ENCODE peak calls at places on chromosomes 2 and 18, in four cellular contexts. F, U, J and H are unnamed samples.

GRCh38 chr2:69013837-69014796 is 1.1 kb downstream of the ANTXR1 start:
- DNase-seq in U (no peak), F (no peak), J (peak), H (no peak)

GRCh38 chr2:185137700-185138099 is 539.4 kb downstream of the ZNF804A start:
- DNase-seq in J (no peak), F (no peak), U (no peak), H (no peak)

GRCh38 chr2:19648583-19648982 is 253.2 kb downstream of the TTC32 start:
- DNase-seq in U (no peak), J (peak), F (no peak), H (peak)

GRCh38 chr2:19936979-19937378 is 35.2 kb upstream of the TTC32 start:
- DNase-seq in J (no peak), F (no peak), U (no peak), H (no peak)

GRCh38 chr2:24421668-24422067 is 61.3 kb upstream of the ITSN2 start:
- DNase-seq in U (peak), F (peak), J (peak), H (peak)

GRCh38 chr2:68849579-68850030 is 21.6 kb downstream of the BMP10 start:
- DNase-seq in U (peak), F (peak), J (peak), H (peak)

GRCh38 chr2:120544522-120544921 is 191.1 kb upstream of the GLI2 start:
- DNase-seq in J (no peak), U (no peak), F (no peak), H (no peak)

GRCh38 chr2:197707316-197708213 is 2.4 kb downstream of the MARS2 start:
- DNase-seq in F (peak), J (peak), U (peak), H (peak)

GRCh38 chr18:3652380-3653262 is 202.6 kb downstream of the TGIF1 start:
- DNase-seq in F (peak), U (peak), J (peak), H (peak)

GRCh38 chr2:53512071-53512841 is 255.3 kb upstream of the CHAC2 start:
- DNase-seq in J (peak), U (no peak), F (no peak), H (no peak)

GRCh38 chr2:108575132-108575966 is 41.1 kb downstream of the LIMS1 start:
- DNase-seq in F (no peak), U (no peak), J (peak), H (peak)

GRCh38 chr2:51981813-51982212 is 949.9 kb upstream of the NRXN1 start:
- DNase-seq in J (peak), U (no peak), F (no peak), H (peak)

GRCh38 chr2:52934354-52934898 is 833.2 kb upstream of the CHAC2 start:
- DNase-seq in J (peak), F (no peak), U (peak), H (peak)

GRCh38 chr18:70411307-70411706 is 122.5 kb downstream of the SOCS6 start:
- DNase-seq in F (no peak), U (no peak), J (no peak), H (no peak)

GRCh38 chr2:238282861-238283738 is 5.3 kb downstream of the PER2 start:
- DNase-seq in U (no peak), F (no peak), J (no peak), H (no peak)

GRCh38 chr18:48059363-48060109 is 129.1 kb upstream of the SMAD2 start:
- DNase-seq in U (no peak), J (no peak), F (no peak), H (no peak)
- TF ChIP-seq MAZ in U (no peak), J (no peak), F (no peak), H (no peak)

GRCh38 chr2:132589060-132589765 is 80.8 kb downstream of the LYPD1 start:
- DNase-seq in F (no peak), U (no peak), J (no peak), H (no peak)
- TF ChIP-seq MAZ in F (no peak), U (no peak), J (no peak), H (no peak)

DNA sequence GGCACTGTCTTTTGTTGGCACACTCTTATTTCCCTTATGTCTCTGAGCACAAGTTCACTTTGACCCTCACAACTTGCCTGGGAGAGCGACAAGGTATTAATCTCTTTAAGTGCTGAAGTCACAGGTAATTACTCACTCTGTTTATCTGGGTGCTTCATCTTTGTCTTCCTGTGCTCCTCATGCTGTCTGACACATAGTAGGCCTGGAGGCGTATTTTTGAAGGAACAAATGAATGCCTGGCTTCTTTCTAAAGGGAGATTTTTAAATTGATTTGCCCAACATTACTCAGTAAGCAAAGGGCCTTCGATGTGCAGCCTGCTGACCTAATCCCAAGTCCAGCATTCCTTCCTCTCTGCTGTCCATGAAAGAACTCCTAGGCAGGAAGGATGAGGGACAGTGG is 507.1 kb upstream of the TNP1 start:
- DNase-seq in F (no peak), J (no peak), U (no peak), H (no peak)
- TF ChIP-seq MAZ in F (no peak), J (no peak), U (no peak), H (no peak)

GRCh38 chr2:220246356-220246755 is 618.9 kb downstream of the SLC4A3 start:
- DNase-seq in U (no peak), F (no peak), J (peak), H (no peak)

GRCh38 chr2:220243571-220243970 is 616.1 kb downstream of the SLC4A3 start:
- DNase-seq in U (no peak), J (no peak), F (no peak), H (no peak)

GRCh38 chr2:220241423-220241822 is 614.0 kb downstream of the SLC4A3 start:
- DNase-seq in J (no peak), U (no peak), F (no peak), H (no peak)

DNA sequence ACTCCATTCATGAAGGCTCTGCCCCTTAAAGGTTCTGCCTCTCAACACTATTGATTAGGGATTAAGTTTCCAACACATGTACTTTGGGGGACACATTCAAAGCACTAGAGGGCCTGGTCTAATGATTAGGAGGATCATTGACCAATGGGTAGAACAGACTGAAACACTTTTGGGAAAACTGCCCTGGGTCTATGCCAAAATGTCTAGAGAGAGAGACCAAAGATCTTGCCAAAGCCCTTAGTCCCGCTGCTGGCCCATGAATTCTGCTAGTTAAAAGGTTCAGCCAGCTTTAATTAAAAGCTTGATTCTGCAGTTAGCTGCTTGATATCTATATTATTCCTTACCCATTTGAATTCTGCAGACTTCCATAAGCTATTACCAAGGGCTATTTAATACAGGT is 613.2 kb downstream of the SLC4A3 start:
- DNase-seq in J (no peak), U (no peak), F (no peak), H (no peak)
- TF ChIP-seq MAZ in J (no peak), U (no peak), F (no peak), H (no peak)

GRCh38 chr2:72155737-72156136 is 8.1 kb upstream of the CYP26B1 start:
- DNase-seq in J (no peak), U (no peak), F (no peak), H (no peak)
- TF ChIP-seq MAZ in J (no peak), U (no peak), F (no peak), H (no peak)

GRCh38 chr2:54591551-54591950 is 131.9 kb upstream of the EML6 start:
- DNase-seq in J (no peak), F (no peak), U (no peak), H (no peak)

GRCh38 chr2:54590216-54590961 is 133.1 kb upstream of the EML6 start:
- DNase-seq in F (no peak), J (no peak), U (no peak), H (no peak)

GRCh38 chr2:54588244-54588899 is 132.2 kb downstream of the SPTBN1 start:
- DNase-seq in F (no peak), U (no peak), J (no peak), H (no peak)

GRCh38 chr2:54589038-54589339 is 132.9 kb downstream of the SPTBN1 start:
- DNase-seq in F (no peak), J (no peak), U (no peak), H (no peak)

GRCh38 chr2:54589340-54590215 is 133.5 kb downstream of the SPTBN1 start:
- DNase-seq in J (peak), U (peak), F (peak), H (no peak)
- TF ChIP-seq MAZ in J (no peak), U (no peak), F (peak), H (no peak)

DNA sequence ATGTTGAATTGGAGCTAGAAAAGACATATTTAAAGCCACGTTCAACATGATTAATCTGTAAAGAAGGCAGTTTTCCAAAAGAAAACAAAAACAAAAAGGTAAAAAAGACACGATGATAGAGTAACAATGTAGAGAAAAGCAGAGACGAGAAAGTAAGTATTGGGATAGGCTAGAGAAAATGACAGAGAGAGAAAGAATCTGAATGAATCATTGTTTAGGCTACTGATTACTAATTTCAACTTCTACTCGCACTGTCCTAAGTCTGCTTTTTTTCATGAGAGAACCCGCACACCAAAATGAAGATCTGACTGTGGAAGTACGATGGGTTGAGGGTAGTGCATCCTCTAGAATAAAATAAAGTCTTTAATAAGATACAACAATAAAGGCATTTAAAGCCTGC is 1599.2 kb upstream of the TMEFF2 start:
- DNase-seq in J (no peak), U (no peak), F (no peak), H (no peak)
- TF ChIP-seq MAZ in J (no peak), U (no peak), F (no peak), H (no peak)

GRCh38 chr2:37342636-37343211 is 1.7 kb upstream of the QPCT start:
- DNase-seq in J (no peak), U (no peak), F (no peak), H (no peak)

GRCh38 chr2:37340637-37341036 is 3.8 kb upstream of the QPCT start:
- DNase-seq in J (no peak), U (no peak), F (no peak), H (no peak)

GRCh38 chr2:37343537-37344434 is 644 bp upstream of the QPCT start:
- DNase-seq in F (no peak), U (peak), J (peak), H (peak)

GRCh38 chr2:37348155-37348554 is 3.7 kb downstream of the QPCT start:
- DNase-seq in U (no peak), J (no peak), F (no peak), H (no peak)

DNA sequence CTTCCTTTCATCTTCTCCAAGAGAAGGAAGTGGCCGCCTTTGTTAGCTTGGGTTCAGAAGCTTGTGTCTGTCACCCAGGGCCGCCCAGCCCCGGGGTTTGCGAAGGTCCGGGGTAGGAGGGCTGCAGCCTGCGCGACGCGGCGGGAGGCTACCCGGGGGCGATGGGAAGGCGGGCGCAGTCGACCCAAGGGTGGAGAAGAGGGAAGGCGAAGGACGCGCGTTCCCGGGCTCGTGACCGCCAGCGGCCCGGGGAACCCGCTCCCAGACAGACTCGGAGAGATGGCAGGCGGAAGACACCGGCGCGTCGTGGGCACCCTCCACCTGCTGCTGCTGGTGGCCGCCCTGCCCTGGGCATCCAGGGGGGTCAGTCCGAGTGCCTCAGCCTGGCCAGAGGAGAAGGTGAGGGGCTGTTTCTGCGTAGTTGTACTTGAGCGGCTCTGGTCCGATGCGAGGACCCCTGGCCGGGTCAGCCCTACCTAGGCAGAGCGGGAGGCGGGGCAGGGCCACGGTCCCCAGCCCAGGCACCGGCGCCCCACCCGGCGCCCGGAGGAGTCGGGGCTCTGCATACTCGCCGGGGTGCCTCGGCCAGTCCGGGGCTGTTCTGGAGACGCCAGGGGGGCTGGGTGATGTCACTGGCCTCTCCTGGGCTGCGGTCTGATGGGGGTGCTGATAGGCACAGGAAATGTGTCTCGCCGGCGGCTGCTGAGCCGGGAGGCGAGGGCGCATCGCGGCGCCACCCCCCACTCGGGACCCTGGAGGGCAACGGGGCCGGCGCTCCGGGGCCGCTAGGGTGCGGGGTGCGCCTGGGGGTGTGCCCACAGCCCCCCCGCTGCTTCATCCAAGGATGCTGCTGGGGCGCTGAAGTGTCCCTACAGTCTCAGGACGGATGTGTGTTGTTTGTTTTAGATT is at the start of gene QPCT:
- DNase-seq in F (peak), J (peak), U (no peak), H (peak)
- TF ChIP-seq MAZ in F (peak), J (peak), U (no peak), H (no peak)